ENCODE peak calls at places on chromosomes 4 and X, in seven cellular contexts. P is uterus, V is heart left ventricle, Z is transverse colon, J is PC-3, D is cardiac muscle cell, K is H9. G is an unnamed sample. For H3K4me1, the result is how much of the 10 kb centered on the place peaks cover.

GRCh38 chr4:74166823-74167222 is 8.9 kb downstream of the MTHFD2L start:
- DNase-seq in P (no peak), V (no peak), Z (no peak), J (no peak), D (no peak), K (no peak), G (no peak)

GRCh38 chrX:39052751-39053150 is 251.5 kb downstream of the MID1IP1 start:
- DNase-seq in P (no peak), V (no peak), Z (no peak), J (no peak), D (no peak), K (no peak), G (no peak)

GRCh38 chr4:6134612-6135220 is 65.6 kb downstream of the JAKMIP1 start:
- DNase-seq in P (no peak), V (no peak), Z (no peak), J (peak), D (no peak), K (peak), G (no peak)

GRCh38 chrX:28595346-28595745 is 8.1 kb downstream of the IL1RAPL1 start:
- DNase-seq in P (no peak), V (no peak), Z (no peak), J (no peak), D (no peak), K (no peak), G (no peak)

GRCh38 chr4:134024251-134024650 is 177.3 kb downstream of the PABPC4L start:
- DNase-seq in P (no peak), V (no peak), Z (no peak), J (peak), D (peak), K (no peak), G (no peak)

GRCh38 chrX:129701624-129702069 is 37.1 kb upstream of the XPNPEP2 start:
- DNase-seq in P (peak), V (peak), Z (peak), J (no peak), D (no peak), K (no peak), G (no peak)

GRCh38 chr4:16969696-16970135 is 71.3 kb upstream of the LDB2 start:
- DNase-seq in P (peak), V (no peak), Z (peak), J (peak), D (no peak), K (no peak), G (peak)

GRCh38 chr4:152780267-152780811 is 585 bp downstream of the ARFIP1 start:
- DNase-seq in P (no peak), V (peak), Z (no peak), J (peak), D (no peak), K (no peak), G (peak)

GRCh38 chr4:107069049-107069448 is 32.9 kb upstream of the DKK2 start:
- DNase-seq in P (no peak), V (no peak), Z (no peak), J (peak), D (no peak), K (no peak), G (no peak)

GRCh38 chr4:139651282-139652194 is 14.1 kb upstream of the MGST2 start:
- DNase-seq in P (peak), V (peak), Z (peak), J (peak), D (peak), K (peak), G (peak)

GRCh38 chrX:154010330-154011087 is 9.2 kb downstream of the IRAK1 start:
- DNase-seq in P (no peak), V (no peak), Z (no peak), J (no peak), D (no peak), K (no peak), G (peak)

GRCh38 chr4:111506706-111507105 is 638.5 kb upstream of the FAM241A start:
- DNase-seq in P (no peak), V (no peak), Z (no peak), J (peak), D (no peak), K (no peak), G (no peak)

GRCh38 chrX:76454456-76454927 is 27.0 kb downstream of the MAGEE1 start:
- DNase-seq in P (no peak), V (no peak), Z (no peak), J (peak), D (peak), K (peak), G (no peak)

GRCh38 chr4:10205223-10205622 is 88.6 kb upstream of the WDR1 start:
- DNase-seq in P (no peak), V (no peak), Z (no peak), J (peak), D (no peak), K (no peak), G (no peak)

GRCh38 chr4:1375051-1375721 is 28.2 kb downstream of the UVSSA start:
- DNase-seq in P (no peak), V (no peak), Z (no peak), J (no peak), D (no peak), K (no peak), G (peak)

GRCh38 chr4:20868108-20868507 is 167.8 kb downstream of the PACRGL start:
- DNase-seq in P (no peak), V (no peak), Z (no peak), J (no peak), D (no peak), K (no peak), G (no peak)
- H3K4me1 ChIP-seq in P (under half), V (under half), Z (under half), J (under half), D (under half), K (under half), G (under half)

GRCh38 chrX:6645216-6645615 is 110.3 kb upstream of the VCX3A start:
- DNase-seq in P (no peak), V (no peak), Z (no peak), J (no peak), D (no peak), K (no peak), G (no peak)

GRCh38 chrX:6640727-6641126 is 105.8 kb upstream of the VCX3A start:
- DNase-seq in P (no peak), V (no peak), Z (no peak), J (no peak), D (no peak), K (no peak), G (no peak)

GRCh38 chrX:6644411-6644810 is 109.5 kb upstream of the VCX3A start:
- DNase-seq in P (no peak), V (no peak), Z (no peak), J (peak), D (no peak), K (no peak), G (no peak)
- TF ChIP-seq CTCF in P (no peak), V (peak), Z (no peak), J (peak), D (no peak), K (peak), G (no peak)

GRCh38 chr4:26051278-26051677 is 137.3 kb downstream of the SMIM20 start:
- DNase-seq in P (peak), V (no peak), Z (no peak), J (no peak), D (no peak), K (no peak), G (no peak)
- H3K4me1 ChIP-seq in P (under half), V (under half), Z (under half), J (under half), D (under half), K (under half), G (under half)

DNA sequence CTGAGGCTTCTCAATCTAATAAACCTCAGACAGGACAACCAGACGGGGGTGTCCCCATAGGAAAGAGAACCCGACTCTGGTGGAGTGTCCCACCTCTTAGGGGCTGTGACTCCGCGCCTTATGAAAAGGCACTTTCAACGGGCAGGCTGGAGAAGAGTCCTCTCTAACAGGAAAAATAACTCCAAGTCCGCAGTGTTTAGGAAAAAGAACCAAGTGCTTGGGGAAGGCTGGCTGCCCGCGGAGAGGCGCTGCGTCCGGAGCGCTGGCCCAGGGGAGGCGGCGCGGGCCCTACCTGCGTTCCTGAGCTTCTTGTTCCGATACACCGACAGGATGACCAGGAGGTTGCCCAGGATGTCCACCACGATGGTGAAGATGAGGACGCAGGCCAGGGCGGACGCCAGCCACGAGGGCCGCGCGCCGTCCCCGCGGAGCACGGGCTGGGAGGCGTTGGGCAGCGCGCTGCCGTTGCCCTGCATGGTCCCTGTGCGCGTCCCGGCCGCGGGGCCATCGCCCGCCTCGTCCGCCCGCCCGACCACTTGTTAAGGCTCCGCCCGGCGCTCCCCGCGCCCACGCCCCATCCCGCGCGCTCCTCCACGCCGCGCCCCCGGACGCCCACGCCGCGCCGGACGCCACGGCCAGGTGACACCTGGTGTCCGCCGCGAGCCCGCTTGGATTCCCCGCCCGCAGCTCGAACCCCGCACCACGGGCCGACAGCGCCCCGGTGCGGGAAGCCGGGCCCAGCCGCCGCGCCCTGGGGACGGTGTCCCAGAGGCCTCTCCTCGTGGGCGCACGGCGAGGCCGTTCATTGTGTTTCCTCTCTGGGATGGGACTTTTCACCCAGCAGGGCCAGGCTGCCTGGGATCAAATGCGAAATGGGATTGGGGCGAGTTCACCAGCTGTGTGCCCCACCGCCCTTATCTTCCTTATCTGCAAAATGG is at the start of gene MTNR1A:
- DNase-seq in P (no peak), V (no peak), Z (peak), J (no peak), D (peak), K (peak), G (no peak)
- TF ChIP-seq CTCF in P (no peak), V (no peak), Z (peak), J (no peak), D (no peak), K (peak), G (no peak)

DNA sequence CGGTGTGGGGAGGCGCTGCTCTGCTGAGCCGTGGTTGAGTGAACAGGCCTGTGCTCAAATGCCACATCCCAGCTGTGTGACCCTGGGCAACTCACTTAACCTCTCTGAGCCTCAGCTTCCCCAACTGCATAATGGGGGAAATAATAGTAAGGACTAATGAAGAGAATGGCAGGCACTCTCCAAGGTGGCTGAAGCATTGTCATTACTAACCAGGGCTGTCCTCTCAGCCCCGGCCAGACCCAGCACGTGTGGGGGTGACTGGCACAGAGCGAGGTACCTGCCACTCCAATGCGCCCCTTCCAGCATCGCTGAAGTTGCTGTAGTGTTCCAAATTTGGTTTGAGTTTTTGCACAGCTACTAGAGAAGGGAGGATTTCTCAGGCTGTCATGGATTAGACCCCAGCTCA is 80.0 kb downstream of the ABLIM2 start:
- DNase-seq in P (no peak), V (no peak), Z (no peak), J (no peak), D (no peak), K (no peak), G (no peak)
- H3K4me1 ChIP-seq in P (under half), V (under half), Z (under half), J (under half), D (under half), K (under half), G (under half)

GRCh38 chr4:3371581-3372001 is 70.2 kb upstream of the HGFAC start:
- DNase-seq in P (peak), V (no peak), Z (no peak), J (no peak), D (peak), K (no peak), G (no peak)

GRCh38 chr4:3372264-3372932 is 69.4 kb upstream of the HGFAC start:
- DNase-seq in P (no peak), V (no peak), Z (no peak), J (no peak), D (no peak), K (no peak), G (no peak)

GRCh38 chr4:3373468-3373867 is 68.3 kb upstream of the HGFAC start:
- DNase-seq in P (no peak), V (no peak), Z (no peak), J (no peak), D (no peak), K (no peak), G (no peak)

GRCh38 chr4:3374011-3374645 is 67.6 kb upstream of the HGFAC start:
- DNase-seq in P (no peak), V (no peak), Z (no peak), J (no peak), D (no peak), K (no peak), G (no peak)

DNA sequence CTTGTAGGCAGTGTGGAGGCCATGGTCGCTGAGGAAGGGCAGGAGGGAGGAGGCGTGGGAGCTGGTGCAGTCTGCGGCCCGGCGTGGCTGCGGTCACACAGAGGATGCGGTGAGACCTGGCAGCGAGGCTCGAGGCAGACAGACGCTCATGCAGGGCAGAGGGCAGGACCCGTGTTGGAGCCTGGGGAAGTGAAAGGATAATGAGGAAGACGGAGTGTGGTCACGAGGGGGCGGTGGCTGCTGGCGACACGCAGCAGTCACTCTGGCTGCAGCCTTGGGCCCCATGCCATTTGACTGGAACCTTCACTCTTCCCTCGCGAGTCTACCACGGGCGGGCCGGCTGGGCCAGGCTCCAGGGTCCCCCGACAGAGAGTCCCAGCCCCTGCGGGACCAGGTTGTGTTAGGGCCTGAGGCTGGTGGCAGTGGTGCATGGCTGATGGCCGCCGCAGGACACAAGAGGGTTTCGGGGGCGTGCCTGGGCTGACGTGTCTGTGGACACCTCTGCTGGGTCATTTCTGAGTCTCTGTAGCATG is 68.8 kb upstream of the HGFAC start:
- DNase-seq in P (peak), V (peak), Z (peak), J (no peak), D (no peak), K (no peak), G (peak)
- TF ChIP-seq CTCF in P (no peak), V (no peak), Z (no peak), J (no peak), D (no peak), K (no peak), G (no peak)

G was measured in adrenal gland.